ENCODE peak calls at places on chromosomes 13 and 19, in eight cellular contexts. V, D, L, B, Q, P, K and Z are unnamed samples.
A peak's percentile ranks its signal among the peaks of the same experiment; 100 is the strongest.

GRCh38 chr19:17510220-17510993 is 1.0 kb upstream of the PGLS start:
- DNase-seq in V (no peak), D (no peak), L (no peak), B (no peak), Q (no peak), P (no peak), K (no peak), Z (no peak)

GRCh38 chr13:80677227-80677626 is 336.3 kb upstream of the SPRY2 start:
- DNase-seq in V (no peak), D (no peak), L (no peak), B (no peak), Q (no peak), P (no peak), K (no peak), Z (no peak)

GRCh38 chr19:40598121-40598917 is 2.9 kb upstream of the LTBP4 start:
- DNase-seq in V (peak; percentile 69), D (peak; percentile 89), L (peak; percentile 73), B (no peak), Q (peak; percentile 94), P (peak; percentile 81), K (peak; percentile 97), Z (no peak)

GRCh38 chr13:51764184-51765141 is 39.5 kb downstream of the DHRS12 start:
- DNase-seq in V (no peak), D (peak; percentile 83), L (peak; percentile 41), B (no peak), Q (peak; percentile 91), P (peak; percentile 77), K (no peak), Z (no peak)

GRCh38 chr19:42038675-42039074 is 31.3 kb downstream of the GRIK5 start:
- DNase-seq in V (no peak), D (peak; percentile 87), L (no peak), B (no peak), Q (no peak), P (no peak), K (no peak), Z (no peak)

GRCh38 chr19:39846678-39847486 is 703 bp upstream of the FBL start:
- DNase-seq in V (no peak), D (no peak), L (no peak), B (no peak), Q (no peak), P (no peak), K (no peak), Z (no peak)

GRCh38 chr13:104204177-104204576 is 1138.0 kb upstream of the SLC10A2 start:
- DNase-seq in V (no peak), D (no peak), L (no peak), B (no peak), Q (no peak), P (no peak), K (no peak), Z (no peak)

GRCh38 chr19:14439014-14439413 is 5.9 kb downstream of the PKN1 start:
- DNase-seq in V (no peak), D (no peak), L (no peak), B (no peak), Q (no peak), P (no peak), K (no peak), Z (no peak)

GRCh38 chr13:47233734-47234133 is 336.9 kb upstream of the HTR2A start:
- DNase-seq in V (no peak), D (peak; percentile 33), L (no peak), B (no peak), Q (no peak), P (no peak), K (no peak), Z (no peak)

GRCh38 chr13:65638572-65639168 is 1591.5 kb downstream of the PCDH9 start:
- DNase-seq in V (no peak), D (no peak), L (peak; percentile 22), B (peak; percentile 22), Q (no peak), P (peak; percentile 34), K (peak; percentile 9), Z (no peak)

GRCh38 chr13:45626731-45627374 is 11.3 kb upstream of the ERICH6B start:
- DNase-seq in V (no peak), D (no peak), L (no peak), B (no peak), Q (no peak), P (no peak), K (no peak), Z (no peak)

GRCh38 chr19:53772943-53773342 is 51.2 kb downstream of the NLRP12 start:
- DNase-seq in V (peak; percentile 9), D (no peak), L (peak; percentile 30), B (peak; percentile 71), Q (no peak), P (peak; percentile 6), K (peak; percentile 66), Z (no peak)
- TF ChIP-seq CTCF in V (peak; percentile 59), D (peak; percentile 69), L (peak; percentile 62), B (peak; percentile 89), Q (peak; percentile 75), P (peak; percentile 73), K (peak; percentile 75), Z (peak; percentile 78)

DNA sequence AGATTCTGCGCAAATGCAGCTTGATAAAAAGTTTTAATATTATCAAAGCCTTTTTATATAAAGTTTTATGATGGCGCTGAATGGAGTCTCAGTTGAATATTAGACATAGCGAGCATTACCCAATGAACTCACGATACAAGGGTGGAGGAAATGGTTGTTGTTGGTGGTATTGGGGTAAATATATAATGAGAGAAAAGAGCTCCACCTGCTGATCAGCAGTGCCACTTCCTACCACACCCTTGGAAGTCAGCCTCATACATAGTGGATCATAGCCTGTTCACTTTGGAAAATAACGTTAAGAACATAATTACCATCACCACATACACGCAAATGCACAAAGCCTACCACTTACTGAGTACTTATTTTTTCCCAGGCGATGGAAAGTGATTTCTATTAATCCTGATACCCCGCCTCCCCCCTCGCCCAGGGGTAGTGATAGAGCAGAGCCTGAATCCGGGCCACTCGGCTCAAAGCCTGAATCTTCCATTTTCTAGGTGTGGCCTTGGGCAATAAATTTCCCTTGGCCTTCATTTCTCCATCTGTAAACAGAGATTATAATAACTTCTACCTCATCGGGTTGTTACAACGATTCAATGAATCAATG is 358.3 kb downstream of the KLF5 start:
- DNase-seq in V (no peak), D (no peak), L (no peak), B (no peak), Q (no peak), P (no peak), K (no peak), Z (no peak)
- TF ChIP-seq CTCF in V (no peak), D (peak; percentile 22), L (peak; percentile 38), B (peak; percentile 37), Q (no peak), P (peak; percentile 26), K (peak; percentile 28), Z (peak; percentile 64)

DNA sequence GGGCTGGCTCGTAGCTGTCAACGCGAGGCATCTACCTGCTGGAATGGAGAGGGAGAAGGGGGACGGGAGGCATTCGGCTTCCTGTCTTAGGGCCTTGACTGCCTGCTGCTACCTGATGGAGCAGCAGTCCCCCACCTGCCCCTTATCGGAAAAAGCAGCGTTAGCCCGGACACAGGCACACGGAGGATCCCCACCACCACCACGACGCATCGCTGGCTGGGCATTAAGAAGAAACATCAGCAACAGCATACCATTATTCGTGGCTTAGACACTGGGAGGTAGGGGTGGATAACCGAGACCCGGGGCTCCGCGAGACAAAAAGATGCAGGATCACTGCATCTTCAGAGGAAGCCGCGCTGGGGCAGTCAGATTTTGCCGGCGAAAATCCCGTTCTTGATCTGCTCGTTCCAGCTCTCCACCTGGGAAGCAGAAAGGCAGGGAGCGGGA is 1.1 kb downstream of the COX6B2 start:
- DNase-seq in V (no peak), D (no peak), L (no peak), B (no peak), Q (no peak), P (no peak), K (no peak), Z (peak; percentile 70)
- TF ChIP-seq CTCF in V (no peak), D (no peak), L (no peak), B (no peak), Q (no peak), P (no peak), K (no peak), Z (no peak)

GRCh38 chr13:36979361-36980040 is 19.6 kb downstream of the ALG5 start:
- DNase-seq in V (no peak), D (no peak), L (no peak), B (no peak), Q (no peak), P (peak; percentile 26), K (no peak), Z (no peak)

GRCh38 chr13:36986462-36987240 is 12.5 kb downstream of the ALG5 start:
- DNase-seq in V (no peak), D (no peak), L (peak; percentile 35), B (no peak), Q (no peak), P (no peak), K (no peak), Z (no peak)

DNA sequence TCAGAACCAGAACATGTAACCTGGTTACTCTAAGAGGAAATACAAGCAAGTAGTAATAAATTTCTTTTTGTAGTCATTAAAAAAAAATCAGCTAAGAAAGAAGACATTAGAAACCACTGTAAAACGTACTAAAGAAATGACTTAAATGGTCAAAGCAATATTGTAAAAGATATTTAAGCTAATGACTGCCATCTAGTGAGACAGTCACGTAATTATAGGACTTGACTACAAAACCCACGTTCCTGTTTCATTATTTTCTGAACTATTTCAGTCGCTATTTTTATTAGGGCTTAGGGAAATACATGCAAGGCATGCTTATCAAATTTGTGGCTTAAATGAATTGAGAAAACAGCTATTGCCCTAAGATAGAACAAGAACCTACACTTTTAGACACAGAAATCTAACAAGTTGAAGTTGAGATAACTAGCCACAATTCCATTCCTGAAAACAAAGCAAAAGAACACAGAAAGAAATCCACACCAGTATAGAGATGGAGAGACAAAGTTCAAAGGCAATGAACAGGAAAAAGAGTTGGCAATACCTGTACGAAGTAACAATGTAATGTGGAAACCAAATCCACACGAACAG is 17.9 kb downstream of the ALG5 start:
- DNase-seq in V (no peak), D (no peak), L (no peak), B (no peak), Q (no peak), P (peak; percentile 36), K (no peak), Z (no peak)
- TF ChIP-seq CTCF in V (peak; percentile 56), D (peak; percentile 59), L (no peak), B (peak; percentile 21), Q (peak; percentile 21), P (peak; percentile 55), K (peak; percentile 75), Z (peak; percentile 89)

DNA sequence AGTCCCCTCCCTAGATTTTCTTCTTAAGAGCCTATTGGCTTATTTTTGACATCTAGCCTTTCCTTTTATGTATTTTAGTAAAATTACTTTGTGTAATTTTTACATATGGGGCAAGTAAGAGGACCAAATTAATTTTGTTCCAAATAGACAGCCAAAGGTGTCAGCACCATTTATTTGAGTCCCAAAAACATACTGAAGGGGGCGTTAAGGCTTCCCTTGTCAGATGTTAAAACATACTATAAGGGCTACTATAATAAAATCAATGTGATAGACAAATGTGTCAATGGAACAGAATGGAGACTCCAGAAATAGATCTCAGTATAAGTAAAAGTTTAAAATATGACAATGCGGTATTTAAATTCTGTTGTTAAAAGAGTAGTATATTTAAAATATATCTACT is 133.6 kb downstream of the MTUS2 start:
- DNase-seq in V (no peak), D (no peak), L (no peak), B (no peak), Q (no peak), P (no peak), K (no peak), Z (no peak)
- TF ChIP-seq CTCF in V (no peak), D (no peak), L (no peak), B (no peak), Q (no peak), P (no peak), K (peak; percentile 36), Z (peak; percentile 15)